ENCODE peak calls at places on chromosomes 12 and 14, in seven cellular contexts. One of them, this sample, is unnamed.

GRCh38 chr12:103839103-103839502 is 1.9 kb downstream of the NT5DC3 start:
- DNase-seq in A549: no peak
- DNase-seq in CD4-positive, CD25-positive, alpha-beta regulatory T cell: no peak
- DNase-seq in heart right ventricle: no peak
- DNase-seq in HCT116: no peak
- DNase-seq in effector memory CD4-positive, alpha-beta T cell: no peak
- DNase-seq in tibial artery: no peak
- DNase-seq in this sample: no peak

GRCh38 chr14:105891221-105891602 is 364.8 kb downstream of the TMEM121 start:
- DNase-seq in A549: no peak
- DNase-seq in CD4-positive, CD25-positive, alpha-beta regulatory T cell: no peak
- DNase-seq in heart right ventricle: peak; percentile 7
- DNase-seq in HCT116: no peak
- DNase-seq in effector memory CD4-positive, alpha-beta T cell: no peak
- DNase-seq in tibial artery: peak; percentile 15
- DNase-seq in this sample: no peak

GRCh38 chr12:44848771-44849085 is 27.4 kb downstream of the NELL2 start:
- DNase-seq in A549: no peak
- DNase-seq in CD4-positive, CD25-positive, alpha-beta regulatory T cell: no peak
- DNase-seq in heart right ventricle: no peak
- DNase-seq in HCT116: no peak
- DNase-seq in effector memory CD4-positive, alpha-beta T cell: no peak
- DNase-seq in tibial artery: no peak
- DNase-seq in this sample: no peak

GRCh38 chr12:356276-356988 is 32.7 kb downstream of the KDM5A start:
- DNase-seq in A549: no peak
- DNase-seq in CD4-positive, CD25-positive, alpha-beta regulatory T cell: no peak
- DNase-seq in heart right ventricle: no peak
- DNase-seq in HCT116: no peak
- DNase-seq in effector memory CD4-positive, alpha-beta T cell: no peak
- DNase-seq in tibial artery: no peak
- DNase-seq in this sample: no peak

GRCh38 chr12:94671917-94672316 is 21.6 kb upstream of the TMCC3 start:
- DNase-seq in A549: no peak
- DNase-seq in CD4-positive, CD25-positive, alpha-beta regulatory T cell: no peak
- DNase-seq in heart right ventricle: no peak
- DNase-seq in HCT116: no peak
- DNase-seq in effector memory CD4-positive, alpha-beta T cell: no peak
- DNase-seq in tibial artery: no peak
- DNase-seq in this sample: no peak

GRCh38 chr12:8493084-8493483 is 20.2 kb upstream of the CLEC4D start:
- DNase-seq in A549: no peak
- DNase-seq in CD4-positive, CD25-positive, alpha-beta regulatory T cell: peak; percentile 27
- DNase-seq in heart right ventricle: no peak
- DNase-seq in HCT116: no peak
- DNase-seq in effector memory CD4-positive, alpha-beta T cell: no peak
- DNase-seq in tibial artery: peak; percentile 36
- DNase-seq in this sample: peak; percentile 48

GRCh38 chr12:49984476-49984890 is 11.7 kb downstream of the AQP6 start:
- DNase-seq in A549: no peak
- DNase-seq in CD4-positive, CD25-positive, alpha-beta regulatory T cell: no peak
- DNase-seq in heart right ventricle: no peak
- DNase-seq in HCT116: no peak
- DNase-seq in effector memory CD4-positive, alpha-beta T cell: no peak
- DNase-seq in tibial artery: no peak
- DNase-seq in this sample: no peak

GRCh38 chr12:95402096-95402495 is 71.9 kb upstream of the METAP2 start:
- DNase-seq in A549: no peak
- DNase-seq in CD4-positive, CD25-positive, alpha-beta regulatory T cell: no peak
- DNase-seq in heart right ventricle: no peak
- DNase-seq in HCT116: no peak
- DNase-seq in effector memory CD4-positive, alpha-beta T cell: no peak
- DNase-seq in tibial artery: no peak
- DNase-seq in this sample: no peak

GRCh38 chr12:95608252-95609033 is 57.2 kb upstream of the USP44 start:
- DNase-seq in A549: peak; percentile 46
- DNase-seq in CD4-positive, CD25-positive, alpha-beta regulatory T cell: no peak
- DNase-seq in heart right ventricle: peak; percentile 51
- DNase-seq in HCT116: no peak
- DNase-seq in effector memory CD4-positive, alpha-beta T cell: no peak
- DNase-seq in tibial artery: peak; percentile 88
- DNase-seq in this sample: peak; percentile 34

GRCh38 chr12:53431187-53431586 is 7.5 kb downstream of the AMHR2 start:
- DNase-seq in A549: no peak
- DNase-seq in CD4-positive, CD25-positive, alpha-beta regulatory T cell: no peak
- DNase-seq in heart right ventricle: no peak
- DNase-seq in HCT116: no peak
- DNase-seq in effector memory CD4-positive, alpha-beta T cell: no peak
- DNase-seq in tibial artery: no peak
- DNase-seq in this sample: no peak

GRCh38 chr12:66210840-66211239 is 21.8 kb downstream of the IRAK3 start:
- DNase-seq in A549: no peak
- DNase-seq in CD4-positive, CD25-positive, alpha-beta regulatory T cell: no peak
- DNase-seq in heart right ventricle: no peak
- DNase-seq in HCT116: no peak
- DNase-seq in effector memory CD4-positive, alpha-beta T cell: no peak
- DNase-seq in tibial artery: no peak
- DNase-seq in this sample: no peak

GRCh38 chr12:82757059-82757458 is 70.4 kb downstream of the TMTC2 start:
- DNase-seq in A549: no peak
- DNase-seq in CD4-positive, CD25-positive, alpha-beta regulatory T cell: no peak
- DNase-seq in heart right ventricle: no peak
- DNase-seq in HCT116: no peak
- DNase-seq in effector memory CD4-positive, alpha-beta T cell: no peak
- DNase-seq in tibial artery: no peak
- DNase-seq in this sample: no peak

GRCh38 chr14:33765251-33765650 is 185.6 kb downstream of the EGLN3 start:
- DNase-seq in A549: no peak
- DNase-seq in CD4-positive, CD25-positive, alpha-beta regulatory T cell: no peak
- DNase-seq in heart right ventricle: peak; percentile 33
- DNase-seq in HCT116: no peak
- DNase-seq in effector memory CD4-positive, alpha-beta T cell: no peak
- DNase-seq in tibial artery: no peak
- DNase-seq in this sample: no peak

GRCh38 chr14:101821528-101821927 is 60.0 kb downstream of the PPP2R5C start:
- DNase-seq in A549: no peak
- DNase-seq in CD4-positive, CD25-positive, alpha-beta regulatory T cell: peak; percentile 79
- DNase-seq in heart right ventricle: no peak
- DNase-seq in HCT116: no peak
- DNase-seq in effector memory CD4-positive, alpha-beta T cell: peak; percentile 58
- DNase-seq in tibial artery: no peak
- DNase-seq in this sample: no peak

GRCh38 chr12:53221203-53222076 is 10.6 kb downstream of the RARG start:
- DNase-seq in A549: peak; percentile 69
- DNase-seq in CD4-positive, CD25-positive, alpha-beta regulatory T cell: peak; percentile 55
- DNase-seq in heart right ventricle: peak; percentile 83
- DNase-seq in HCT116: no peak
- DNase-seq in effector memory CD4-positive, alpha-beta T cell: peak; percentile 33
- DNase-seq in tibial artery: peak; percentile 55
- DNase-seq in this sample: peak; percentile 63

GRCh38 chr14:75495882-75496281 is 26.4 kb upstream of the BATF start:
- DNase-seq in A549: no peak
- DNase-seq in CD4-positive, CD25-positive, alpha-beta regulatory T cell: no peak
- DNase-seq in heart right ventricle: no peak
- DNase-seq in HCT116: no peak
- DNase-seq in effector memory CD4-positive, alpha-beta T cell: no peak
- DNase-seq in tibial artery: no peak
- DNase-seq in this sample: no peak

GRCh38 chr12:11758087-11758837 is 108.8 kb downstream of the ETV6 start:
- DNase-seq in A549: no peak
- DNase-seq in CD4-positive, CD25-positive, alpha-beta regulatory T cell: no peak
- DNase-seq in heart right ventricle: no peak
- DNase-seq in HCT116: no peak
- DNase-seq in effector memory CD4-positive, alpha-beta T cell: no peak
- DNase-seq in tibial artery: no peak
- DNase-seq in this sample: peak; percentile 31

GRCh38 chr12:108235231-108235959 is 103.7 kb downstream of the CMKLR1 start:
- DNase-seq in A549: no peak
- DNase-seq in CD4-positive, CD25-positive, alpha-beta regulatory T cell: no peak
- DNase-seq in heart right ventricle: no peak
- DNase-seq in HCT116: no peak
- DNase-seq in effector memory CD4-positive, alpha-beta T cell: no peak
- DNase-seq in tibial artery: no peak
- DNase-seq in this sample: no peak

GRCh38 chr12:54041097-54041690 is 8.3 kb downstream of the HOXC5 start:
- DNase-seq in A549: no peak
- DNase-seq in CD4-positive, CD25-positive, alpha-beta regulatory T cell: no peak
- DNase-seq in heart right ventricle: no peak
- DNase-seq in HCT116: no peak
- DNase-seq in effector memory CD4-positive, alpha-beta T cell: no peak
- DNase-seq in tibial artery: no peak
- DNase-seq in this sample: no peak

GRCh38 chr14:32608880-32609279 is 279.8 kb downstream of the AKAP6 start:
- DNase-seq in A549: no peak
- DNase-seq in CD4-positive, CD25-positive, alpha-beta regulatory T cell: no peak
- DNase-seq in heart right ventricle: no peak
- DNase-seq in HCT116: no peak
- DNase-seq in effector memory CD4-positive, alpha-beta T cell: no peak
- DNase-seq in tibial artery: no peak
- DNase-seq in this sample: no peak

GRCh38 chr12:114406326-114407033 is 536 bp upstream of the TBX5 start:
- DNase-seq in A549: no peak
- DNase-seq in CD4-positive, CD25-positive, alpha-beta regulatory T cell: no peak
- DNase-seq in heart right ventricle: no peak
- DNase-seq in HCT116: no peak
- DNase-seq in effector memory CD4-positive, alpha-beta T cell: no peak
- DNase-seq in tibial artery: no peak
- DNase-seq in this sample: no peak

GRCh38 chr14:65370890-65371289 is 41.6 kb upstream of the FUT8 start:
- DNase-seq in A549: no peak
- DNase-seq in CD4-positive, CD25-positive, alpha-beta regulatory T cell: no peak
- DNase-seq in heart right ventricle: no peak
- DNase-seq in HCT116: no peak
- DNase-seq in effector memory CD4-positive, alpha-beta T cell: no peak
- DNase-seq in tibial artery: no peak
- DNase-seq in this sample: no peak

GRCh38 chr12:65756956-65757511 is 67.2 kb upstream of the HMGA2 start:
- DNase-seq in A549: no peak
- DNase-seq in CD4-positive, CD25-positive, alpha-beta regulatory T cell: no peak
- DNase-seq in heart right ventricle: no peak
- DNase-seq in HCT116: no peak
- DNase-seq in effector memory CD4-positive, alpha-beta T cell: no peak
- DNase-seq in tibial artery: no peak
- DNase-seq in this sample: no peak

GRCh38 chr12:112419269-112420133 is 754 bp downstream of the PTPN11 start:
- DNase-seq in A549: peak; percentile 58
- DNase-seq in CD4-positive, CD25-positive, alpha-beta regulatory T cell: no peak
- DNase-seq in heart right ventricle: peak; percentile 63
- DNase-seq in HCT116: no peak
- DNase-seq in effector memory CD4-positive, alpha-beta T cell: peak; percentile 35
- DNase-seq in tibial artery: peak; percentile 75
- DNase-seq in this sample: peak; percentile 56

GRCh38 chr14:30445394-30445793 is 113.6 kb upstream of the G2E3 start:
- DNase-seq in A549: no peak
- DNase-seq in CD4-positive, CD25-positive, alpha-beta regulatory T cell: no peak
- DNase-seq in heart right ventricle: no peak
- DNase-seq in HCT116: no peak
- DNase-seq in effector memory CD4-positive, alpha-beta T cell: no peak
- DNase-seq in tibial artery: no peak
- DNase-seq in this sample: no peak

GRCh38 chr12:114311966-114312365 is 94.0 kb downstream of the TBX5 start:
- DNase-seq in A549: no peak
- DNase-seq in CD4-positive, CD25-positive, alpha-beta regulatory T cell: no peak
- DNase-seq in heart right ventricle: no peak
- DNase-seq in HCT116: no peak
- DNase-seq in effector memory CD4-positive, alpha-beta T cell: no peak
- DNase-seq in tibial artery: no peak
- DNase-seq in this sample: no peak

GRCh38 chr12:40451661-40452060 is 226.9 kb downstream of the LRRK2 start:
- DNase-seq in A549: no peak
- DNase-seq in CD4-positive, CD25-positive, alpha-beta regulatory T cell: no peak
- DNase-seq in heart right ventricle: no peak
- DNase-seq in HCT116: no peak
- DNase-seq in effector memory CD4-positive, alpha-beta T cell: no peak
- DNase-seq in tibial artery: no peak
- DNase-seq in this sample: no peak

GRCh38 chr14:105581551-105582341 is 55.4 kb downstream of the TMEM121 start:
- DNase-seq in A549: no peak
- DNase-seq in CD4-positive, CD25-positive, alpha-beta regulatory T cell: no peak
- DNase-seq in heart right ventricle: no peak
- DNase-seq in HCT116: no peak
- DNase-seq in effector memory CD4-positive, alpha-beta T cell: no peak
- DNase-seq in tibial artery: no peak
- DNase-seq in this sample: no peak

GRCh38 chr14:90681889-90682429 is 134.3 kb downstream of the TTC7B start:
- DNase-seq in A549: no peak
- DNase-seq in CD4-positive, CD25-positive, alpha-beta regulatory T cell: no peak
- DNase-seq in heart right ventricle: no peak
- DNase-seq in HCT116: no peak
- DNase-seq in effector memory CD4-positive, alpha-beta T cell: no peak
- DNase-seq in tibial artery: no peak
- DNase-seq in this sample: peak; percentile 12

GRCh38 chr14:51441001-51441400 is 201.0 kb downstream of the TMX1 start:
- DNase-seq in A549: no peak
- DNase-seq in CD4-positive, CD25-positive, alpha-beta regulatory T cell: no peak
- DNase-seq in heart right ventricle: no peak
- DNase-seq in HCT116: no peak
- DNase-seq in effector memory CD4-positive, alpha-beta T cell: no peak
- DNase-seq in tibial artery: no peak
- DNase-seq in this sample: no peak
- H3K27ac ChIP-seq in A549: peak overlapping the region; percentile 34
- H3K27ac ChIP-seq in CD4-positive, CD25-positive, alpha-beta regulatory T cell: no peak overlapping the region
- H3K27ac ChIP-seq in heart right ventricle: no peak overlapping the region
- H3K27ac ChIP-seq in HCT116: no peak overlapping the region
- H3K27ac ChIP-seq in effector memory CD4-positive, alpha-beta T cell: no peak overlapping the region
- H3K27ac ChIP-seq in tibial artery: no peak overlapping the region
- H3K27ac ChIP-seq in this sample: no peak overlapping the region

DNA sequence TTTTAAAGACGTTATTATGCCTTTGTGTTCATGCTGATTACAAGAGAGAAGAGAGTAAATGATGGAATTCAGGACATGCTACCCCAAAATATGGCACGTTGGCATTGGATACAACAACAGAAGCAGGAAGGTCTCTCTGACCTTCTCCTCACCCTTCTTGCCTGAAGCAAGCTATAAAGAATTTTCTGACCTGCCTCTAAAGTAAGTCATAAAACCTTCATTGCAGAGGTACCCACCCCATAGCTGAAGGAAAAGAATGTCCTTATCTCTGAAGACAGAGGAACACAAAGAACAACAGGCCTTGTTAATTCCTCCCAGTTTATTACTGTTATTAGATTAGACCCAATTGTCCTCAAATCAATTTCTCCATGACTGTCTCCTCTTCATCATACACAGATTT is 176.2 kb downstream of the FBXL14 start:
- DNase-seq in A549: no peak
- DNase-seq in CD4-positive, CD25-positive, alpha-beta regulatory T cell: no peak
- DNase-seq in heart right ventricle: no peak
- DNase-seq in HCT116: no peak
- DNase-seq in effector memory CD4-positive, alpha-beta T cell: no peak
- DNase-seq in tibial artery: no peak
- DNase-seq in this sample: peak; percentile 30
- H3K4me1 ChIP-seq in A549: no peaks in the 10 kb centered on the region
- H3K4me1 ChIP-seq in CD4-positive, CD25-positive, alpha-beta regulatory T cell: no peaks in the 10 kb centered on the region
- H3K4me1 ChIP-seq in heart right ventricle: no peaks in the 10 kb centered on the region
- H3K4me1 ChIP-seq in HCT116: no peaks in the 10 kb centered on the region
- H3K4me1 ChIP-seq in effector memory CD4-positive, alpha-beta T cell: no peaks in the 10 kb centered on the region
- H3K4me1 ChIP-seq in tibial artery: no peaks in the 10 kb centered on the region
- H3K4me1 ChIP-seq in this sample: no peaks in the 10 kb centered on the region

GRCh38 chr12:2239376-2240010 is 186.7 kb downstream of the CACNA1C start:
- DNase-seq in A549: no peak
- DNase-seq in CD4-positive, CD25-positive, alpha-beta regulatory T cell: no peak
- DNase-seq in heart right ventricle: peak; percentile 70
- DNase-seq in HCT116: no peak
- DNase-seq in effector memory CD4-positive, alpha-beta T cell: no peak
- DNase-seq in tibial artery: peak; percentile 28
- DNase-seq in this sample: no peak
- H3K27ac ChIP-seq in A549: no peak overlapping the region
- H3K27ac ChIP-seq in CD4-positive, CD25-positive, alpha-beta regulatory T cell: no peak overlapping the region
- H3K27ac ChIP-seq in heart right ventricle: peak overlapping the region; percentile 33
- H3K27ac ChIP-seq in HCT116: no peak overlapping the region
- H3K27ac ChIP-seq in effector memory CD4-positive, alpha-beta T cell: no peak overlapping the region
- H3K27ac ChIP-seq in tibial artery: peak overlapping the region; percentile 83
- H3K27ac ChIP-seq in this sample: no peak overlapping the region

GRCh38 chr12:15208871-15209656 is 12.2 kb downstream of the RERG start:
- DNase-seq in A549: no peak
- DNase-seq in CD4-positive, CD25-positive, alpha-beta regulatory T cell: no peak
- DNase-seq in heart right ventricle: no peak
- DNase-seq in HCT116: no peak
- DNase-seq in effector memory CD4-positive, alpha-beta T cell: no peak
- DNase-seq in tibial artery: no peak
- DNase-seq in this sample: no peak
- H3K4me1 ChIP-seq in A549: peaks cover 19% of the 10 kb centered on the region
- H3K4me1 ChIP-seq in CD4-positive, CD25-positive, alpha-beta regulatory T cell: no peaks in the 10 kb centered on the region
- H3K4me1 ChIP-seq in heart right ventricle: peaks cover 33% of the 10 kb centered on the region
- H3K4me1 ChIP-seq in HCT116: no peaks in the 10 kb centered on the region
- H3K4me1 ChIP-seq in effector memory CD4-positive, alpha-beta T cell: no peaks in the 10 kb centered on the region
- H3K4me1 ChIP-seq in tibial artery: peaks cover 64% of the 10 kb centered on the region
- H3K4me1 ChIP-seq in this sample: no peaks in the 10 kb centered on the region

This sample was measured in small intestine.